ENCODE peak calls at places on chromosome 16, in nine cellular contexts. One of them, this sample, is unnamed.

GRCh38 chr16:79839851-79840321 is 239.3 kb upstream of the MAF start:
- DNase-seq in stomach: no peak
- DNase-seq in CD8-positive, alpha-beta T cell: no peak
- DNase-seq in transverse colon: no peak
- DNase-seq in bronchial epithelial cell: no peak
- DNase-seq in mammary epithelial cell: no peak
- DNase-seq in cardiac muscle cell: no peak
- DNase-seq in tibial nerve: peak; percentile 34
- DNase-seq in ovary: peak; percentile 64
- DNase-seq in this sample: no peak

GRCh38 chr16:86534779-86535605 is 20.0 kb downstream of the MTHFSD start:
- DNase-seq in stomach: no peak
- DNase-seq in CD8-positive, alpha-beta T cell: no peak
- DNase-seq in transverse colon: no peak
- DNase-seq in bronchial epithelial cell: no peak
- DNase-seq in mammary epithelial cell: no peak
- DNase-seq in cardiac muscle cell: no peak
- DNase-seq in tibial nerve: no peak
- DNase-seq in ovary: no peak
- DNase-seq in this sample: peak; percentile 59

GRCh38 chr16:50066482-50067289 is 916 bp downstream of the HEATR3 start:
- DNase-seq in stomach: no peak
- DNase-seq in CD8-positive, alpha-beta T cell: no peak
- DNase-seq in transverse colon: no peak
- DNase-seq in bronchial epithelial cell: no peak
- DNase-seq in mammary epithelial cell: no peak
- DNase-seq in cardiac muscle cell: no peak
- DNase-seq in tibial nerve: no peak
- DNase-seq in ovary: no peak
- DNase-seq in this sample: no peak

GRCh38 chr16:51822471-51822870 is 671.4 kb upstream of the SALL1 start:
- DNase-seq in stomach: no peak
- DNase-seq in CD8-positive, alpha-beta T cell: no peak
- DNase-seq in transverse colon: no peak
- DNase-seq in bronchial epithelial cell: no peak
- DNase-seq in mammary epithelial cell: no peak
- DNase-seq in cardiac muscle cell: no peak
- DNase-seq in tibial nerve: no peak
- DNase-seq in ovary: no peak
- DNase-seq in this sample: no peak

GRCh38 chr16:66256919-66257318 is 109.6 kb upstream of the CDH5 start:
- DNase-seq in stomach: no peak
- DNase-seq in CD8-positive, alpha-beta T cell: no peak
- DNase-seq in transverse colon: no peak
- DNase-seq in bronchial epithelial cell: peak; percentile 73
- DNase-seq in mammary epithelial cell: peak; percentile 16
- DNase-seq in cardiac muscle cell: no peak
- DNase-seq in tibial nerve: no peak
- DNase-seq in ovary: no peak
- DNase-seq in this sample: no peak

GRCh38 chr16:89325861-89326471 is 108.5 kb downstream of the ZNF778 start:
- DNase-seq in stomach: peak; percentile 72
- DNase-seq in CD8-positive, alpha-beta T cell: no peak
- DNase-seq in transverse colon: peak; percentile 72
- DNase-seq in bronchial epithelial cell: peak; percentile 69
- DNase-seq in mammary epithelial cell: peak; percentile 56
- DNase-seq in cardiac muscle cell: peak; percentile 76
- DNase-seq in tibial nerve: no peak
- DNase-seq in ovary: peak; percentile 62
- DNase-seq in this sample: no peak

GRCh38 chr16:15642557-15643452 is at the start of gene MARF1:
- DNase-seq in stomach: peak; percentile 99
- DNase-seq in CD8-positive, alpha-beta T cell: peak; percentile 100
- DNase-seq in transverse colon: peak; percentile 100
- DNase-seq in bronchial epithelial cell: peak; percentile 77
- DNase-seq in mammary epithelial cell: peak; percentile 96
- DNase-seq in cardiac muscle cell: peak; percentile 98
- DNase-seq in tibial nerve: peak; percentile 98
- DNase-seq in ovary: peak; percentile 99
- DNase-seq in this sample: peak; percentile 82

GRCh38 chr16:88194397-88195020 is 188.2 kb upstream of the ZNF469 start:
- DNase-seq in stomach: no peak
- DNase-seq in CD8-positive, alpha-beta T cell: no peak
- DNase-seq in transverse colon: peak; percentile 36
- DNase-seq in bronchial epithelial cell: no peak
- DNase-seq in mammary epithelial cell: no peak
- DNase-seq in cardiac muscle cell: no peak
- DNase-seq in tibial nerve: peak; percentile 29
- DNase-seq in ovary: peak; percentile 78
- DNase-seq in this sample: no peak

GRCh38 chr16:9049241-9049640 is 42.2 kb upstream of the HAPSTR1 start:
- DNase-seq in stomach: no peak
- DNase-seq in CD8-positive, alpha-beta T cell: no peak
- DNase-seq in transverse colon: no peak
- DNase-seq in bronchial epithelial cell: peak; percentile 51
- DNase-seq in mammary epithelial cell: no peak
- DNase-seq in cardiac muscle cell: no peak
- DNase-seq in tibial nerve: no peak
- DNase-seq in ovary: no peak
- DNase-seq in this sample: no peak

GRCh38 chr16:56984639-56985038 is 4.7 kb upstream of the NLRC5 start:
- DNase-seq in stomach: no peak
- DNase-seq in CD8-positive, alpha-beta T cell: no peak
- DNase-seq in transverse colon: no peak
- DNase-seq in bronchial epithelial cell: peak; percentile 29
- DNase-seq in mammary epithelial cell: peak; percentile 37
- DNase-seq in cardiac muscle cell: no peak
- DNase-seq in tibial nerve: no peak
- DNase-seq in ovary: no peak
- DNase-seq in this sample: no peak

GRCh38 chr16:67857547-67858233 is 10.2 kb upstream of the CENPT start:
- DNase-seq in stomach: peak; percentile 65
- DNase-seq in CD8-positive, alpha-beta T cell: no peak
- DNase-seq in transverse colon: peak; percentile 75
- DNase-seq in bronchial epithelial cell: peak; percentile 99
- DNase-seq in mammary epithelial cell: peak; percentile 96
- DNase-seq in cardiac muscle cell: no peak
- DNase-seq in tibial nerve: peak; percentile 70
- DNase-seq in ovary: no peak
- DNase-seq in this sample: peak; percentile 65

GRCh38 chr16:10494343-10495030 is 85.9 kb downstream of the EMP2 start:
- DNase-seq in stomach: no peak
- DNase-seq in CD8-positive, alpha-beta T cell: no peak
- DNase-seq in transverse colon: no peak
- DNase-seq in bronchial epithelial cell: no peak
- DNase-seq in mammary epithelial cell: no peak
- DNase-seq in cardiac muscle cell: no peak
- DNase-seq in tibial nerve: no peak
- DNase-seq in ovary: no peak
- DNase-seq in this sample: no peak

GRCh38 chr16:9123871-9124270 is 32.4 kb downstream of the HAPSTR1 start:
- DNase-seq in stomach: peak; percentile 85
- DNase-seq in CD8-positive, alpha-beta T cell: no peak
- DNase-seq in transverse colon: peak; percentile 90
- DNase-seq in bronchial epithelial cell: peak; percentile 74
- DNase-seq in mammary epithelial cell: peak; percentile 52
- DNase-seq in cardiac muscle cell: no peak
- DNase-seq in tibial nerve: no peak
- DNase-seq in ovary: no peak
- DNase-seq in this sample: no peak

GRCh38 chr16:57051696-57052228 is 40.6 kb upstream of the CPNE2 start:
- DNase-seq in stomach: no peak
- DNase-seq in CD8-positive, alpha-beta T cell: no peak
- DNase-seq in transverse colon: no peak
- DNase-seq in bronchial epithelial cell: no peak
- DNase-seq in mammary epithelial cell: no peak
- DNase-seq in cardiac muscle cell: no peak
- DNase-seq in tibial nerve: no peak
- DNase-seq in ovary: no peak
- DNase-seq in this sample: no peak

GRCh38 chr16:75218256-75219076 is at the start of gene CTRB1:
- DNase-seq in stomach: no peak
- DNase-seq in CD8-positive, alpha-beta T cell: no peak
- DNase-seq in transverse colon: no peak
- DNase-seq in bronchial epithelial cell: no peak
- DNase-seq in mammary epithelial cell: no peak
- DNase-seq in cardiac muscle cell: no peak
- DNase-seq in tibial nerve: no peak
- DNase-seq in ovary: no peak
- DNase-seq in this sample: no peak

GRCh38 chr16:29315916-29316517 is 90.5 kb downstream of the NPIPB11 start:
- DNase-seq in stomach: no peak
- DNase-seq in CD8-positive, alpha-beta T cell: no peak
- DNase-seq in transverse colon: no peak
- DNase-seq in bronchial epithelial cell: no peak
- DNase-seq in mammary epithelial cell: no peak
- DNase-seq in cardiac muscle cell: no peak
- DNase-seq in tibial nerve: no peak
- DNase-seq in ovary: no peak
- DNase-seq in this sample: no peak

GRCh38 chr16:29317269-29317668 is 89.2 kb downstream of the NPIPB11 start:
- DNase-seq in stomach: no peak
- DNase-seq in CD8-positive, alpha-beta T cell: no peak
- DNase-seq in transverse colon: no peak
- DNase-seq in bronchial epithelial cell: no peak
- DNase-seq in mammary epithelial cell: no peak
- DNase-seq in cardiac muscle cell: no peak
- DNase-seq in tibial nerve: no peak
- DNase-seq in ovary: no peak
- DNase-seq in this sample: no peak

GRCh38 chr16:29316673-29317237 is 89.8 kb downstream of the NPIPB11 start:
- DNase-seq in stomach: no peak
- DNase-seq in CD8-positive, alpha-beta T cell: no peak
- DNase-seq in transverse colon: no peak
- DNase-seq in bronchial epithelial cell: no peak
- DNase-seq in mammary epithelial cell: no peak
- DNase-seq in cardiac muscle cell: no peak
- DNase-seq in tibial nerve: no peak
- DNase-seq in ovary: no peak
- DNase-seq in this sample: no peak

GRCh38 chr16:29319726-29320125 is 86.8 kb downstream of the NPIPB11 start:
- DNase-seq in stomach: no peak
- DNase-seq in CD8-positive, alpha-beta T cell: no peak
- DNase-seq in transverse colon: no peak
- DNase-seq in bronchial epithelial cell: no peak
- DNase-seq in mammary epithelial cell: no peak
- DNase-seq in cardiac muscle cell: no peak
- DNase-seq in tibial nerve: no peak
- DNase-seq in ovary: no peak
- DNase-seq in this sample: no peak

DNA sequence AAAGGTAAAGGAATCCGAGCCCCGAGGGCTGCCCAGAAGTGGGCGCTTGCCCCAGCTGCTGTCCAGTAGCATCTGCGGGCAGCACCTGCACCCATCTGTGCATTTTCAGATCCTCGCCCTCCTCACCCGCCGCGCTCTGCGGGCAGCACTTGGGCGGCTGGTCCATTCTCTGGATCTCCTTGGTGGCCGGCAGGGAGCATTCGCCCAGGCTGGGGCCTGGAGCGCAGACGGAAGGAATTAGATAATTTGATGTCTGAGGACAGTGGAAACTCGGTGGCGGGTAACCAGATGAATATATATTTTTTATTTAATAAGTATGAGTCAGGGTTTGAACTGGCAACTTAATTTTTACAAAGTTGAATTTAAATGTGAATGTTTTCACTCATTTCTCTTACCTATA is 88.5 kb downstream of the NPIPB11 start:
- DNase-seq in stomach: no peak
- DNase-seq in CD8-positive, alpha-beta T cell: no peak
- DNase-seq in transverse colon: no peak
- DNase-seq in bronchial epithelial cell: no peak
- DNase-seq in mammary epithelial cell: no peak
- DNase-seq in cardiac muscle cell: no peak
- DNase-seq in tibial nerve: no peak
- DNase-seq in ovary: no peak
- DNase-seq in this sample: no peak
- TF ChIP-seq CTCF in stomach: no peak
- TF ChIP-seq CTCF in CD8-positive, alpha-beta T cell: no peak
- TF ChIP-seq CTCF in transverse colon: no peak
- TF ChIP-seq CTCF in bronchial epithelial cell: peak; percentile 42
- TF ChIP-seq CTCF in mammary epithelial cell: no peak
- TF ChIP-seq CTCF in cardiac muscle cell: no peak
- TF ChIP-seq CTCF in tibial nerve: no peak
- TF ChIP-seq CTCF in ovary: no peak
- TF ChIP-seq CTCF in this sample: no peak

GRCh38 chr16:73503093-73503492 is 455.2 kb upstream of the ZFHX3 start:
- DNase-seq in stomach: no peak
- DNase-seq in CD8-positive, alpha-beta T cell: no peak
- DNase-seq in transverse colon: no peak
- DNase-seq in bronchial epithelial cell: no peak
- DNase-seq in mammary epithelial cell: no peak
- DNase-seq in cardiac muscle cell: no peak
- DNase-seq in tibial nerve: no peak
- DNase-seq in ovary: no peak
- DNase-seq in this sample: no peak
- H3K4me3 ChIP-seq in stomach: no peak overlapping the region
- H3K4me3 ChIP-seq in CD8-positive, alpha-beta T cell: no peak overlapping the region
- H3K4me3 ChIP-seq in transverse colon: no peak overlapping the region
- H3K4me3 ChIP-seq in bronchial epithelial cell: no peak overlapping the region
- H3K4me3 ChIP-seq in mammary epithelial cell: no peak overlapping the region
- H3K4me3 ChIP-seq in cardiac muscle cell: no peak overlapping the region
- H3K4me3 ChIP-seq in tibial nerve: no peak overlapping the region
- H3K4me3 ChIP-seq in ovary: no peak overlapping the region
- H3K4me3 ChIP-seq in this sample: no peak overlapping the region

GRCh38 chr16:83900611-83901010 is 1.7 kb downstream of the MLYCD start:
- DNase-seq in stomach: no peak
- DNase-seq in CD8-positive, alpha-beta T cell: no peak
- DNase-seq in transverse colon: no peak
- DNase-seq in bronchial epithelial cell: no peak
- DNase-seq in mammary epithelial cell: no peak
- DNase-seq in cardiac muscle cell: no peak
- DNase-seq in tibial nerve: no peak
- DNase-seq in ovary: no peak
- DNase-seq in this sample: no peak
- TF ChIP-seq CTCF in stomach: no peak
- TF ChIP-seq CTCF in CD8-positive, alpha-beta T cell: no peak
- TF ChIP-seq CTCF in transverse colon: no peak
- TF ChIP-seq CTCF in bronchial epithelial cell: no peak
- TF ChIP-seq CTCF in mammary epithelial cell: no peak
- TF ChIP-seq CTCF in cardiac muscle cell: no peak
- TF ChIP-seq CTCF in tibial nerve: no peak
- TF ChIP-seq CTCF in ovary: no peak
- TF ChIP-seq CTCF in this sample: no peak

DNA sequence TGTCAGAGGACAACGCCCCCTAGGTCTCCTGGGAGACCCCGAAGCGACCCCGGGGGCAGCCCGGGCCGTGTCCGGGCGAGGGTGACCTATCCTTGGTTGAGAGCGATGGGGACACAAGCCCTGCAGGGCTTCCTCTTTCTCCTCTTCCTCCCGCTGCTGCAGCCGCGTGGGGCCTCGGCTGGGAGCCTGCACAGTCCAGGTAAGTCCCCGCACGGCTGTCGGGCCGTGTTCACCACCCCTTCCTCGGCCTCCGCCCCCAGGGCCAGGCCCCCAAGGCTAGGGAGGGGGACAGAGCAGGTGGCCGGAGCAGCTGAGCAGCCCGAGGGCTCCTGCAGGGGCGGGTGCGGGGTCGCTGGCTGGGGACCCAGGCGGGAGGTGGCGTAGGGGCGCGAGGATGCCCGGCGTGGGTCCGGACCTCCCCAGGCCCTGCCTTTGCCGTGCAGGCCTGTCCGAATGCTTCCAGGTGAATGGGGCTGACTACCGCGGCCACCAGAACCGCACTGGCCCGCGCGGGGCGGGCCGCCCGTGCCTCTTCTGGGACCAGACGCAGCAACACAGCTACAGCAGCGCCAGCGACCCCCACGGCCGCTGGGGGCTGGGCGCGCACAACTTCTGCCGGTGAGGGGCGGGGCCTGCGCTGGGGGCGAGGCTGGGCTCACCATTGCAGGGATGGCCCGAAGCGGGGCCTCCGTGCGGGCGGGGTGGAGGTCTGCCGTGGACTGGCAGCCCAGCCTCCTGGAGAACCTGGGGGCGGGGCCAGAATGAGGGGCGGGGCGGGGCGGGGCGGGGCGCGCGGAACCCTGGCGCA is 545 bp downstream of the KREMEN2 start:
- DNase-seq in stomach: peak; percentile 39
- DNase-seq in CD8-positive, alpha-beta T cell: peak; percentile 28
- DNase-seq in transverse colon: peak; percentile 58
- DNase-seq in bronchial epithelial cell: peak; percentile 39
- DNase-seq in mammary epithelial cell: peak; percentile 70
- DNase-seq in cardiac muscle cell: peak; percentile 86
- DNase-seq in tibial nerve: no peak
- DNase-seq in ovary: no peak
- DNase-seq in this sample: no peak
- H3K4me3 ChIP-seq in stomach: peak overlapping the region; percentile 30
- H3K4me3 ChIP-seq in CD8-positive, alpha-beta T cell: peak overlapping the region; percentile 46
- H3K4me3 ChIP-seq in transverse colon: no peak overlapping the region
- H3K4me3 ChIP-seq in bronchial epithelial cell: peak overlapping the region; percentile 44
- H3K4me3 ChIP-seq in mammary epithelial cell: peak overlapping the region; percentile 37
- H3K4me3 ChIP-seq in cardiac muscle cell: peak overlapping the region; percentile 30
- H3K4me3 ChIP-seq in tibial nerve: no peak overlapping the region
- H3K4me3 ChIP-seq in ovary: no peak overlapping the region
- H3K4me3 ChIP-seq in this sample: peak overlapping the region; percentile 23